ENCODE peak calls at places on chromosomes 16 and 17, in four cellular contexts. O is psoas muscle, M is nephron progenitor cell, X is fibroblast of villous mesenchyme. I is an unnamed sample.

GRCh38 chr17:82876602-82877391 is 37.0 kb upstream of the ZNF750 start:
- DNase-seq in M (peak), X (peak), O (peak), I (no peak)

GRCh38 chr16:2015117-2015946 is 4.3 kb upstream of the NPW start:
- DNase-seq in M (no peak), O (peak), X (peak), I (no peak)

GRCh38 chr16:4212934-4213296 is 29.0 kb downstream of the SRL start:
- DNase-seq in X (peak), M (no peak), O (peak), I (no peak)

GRCh38 chr16:83609178-83609577 is 198.6 kb upstream of the HSBP1 start:
- DNase-seq in X (peak), O (no peak), M (no peak), I (no peak)

GRCh38 chr17:63516910-63517824 is 6.0 kb upstream of the KCNH6 start:
- DNase-seq in O (no peak), M (no peak), X (peak), I (no peak)

GRCh38 chr16:82633964-82634600 is 7.3 kb downstream of the CDH13 start:
- DNase-seq in M (no peak), X (no peak), O (peak), I (no peak)

GRCh38 chr17:72477529-72477928 is 356.7 kb downstream of the SOX9 start:
- DNase-seq in M (no peak), O (no peak), X (no peak), I (no peak)

GRCh38 chr16:73052441-73053030 is 4.6 kb upstream of the ZFHX3 start:
- DNase-seq in O (no peak), X (no peak), M (no peak), I (no peak)

GRCh38 chr16:53985865-53986264 is 281.9 kb downstream of the FTO start:
- DNase-seq in M (no peak), O (no peak), X (peak), I (no peak)

GRCh38 chr16:87418216-87418615 is 26.1 kb downstream of the MAP1LC3B start:
- DNase-seq in X (no peak), O (no peak), M (no peak), I (no peak)

GRCh38 chr17:55654821-55655220 is 67.8 kb downstream of the TMEM100 start:
- DNase-seq in X (peak), O (no peak), M (no peak), I (no peak)

GRCh38 chr17:75081611-75082540 is 5.9 kb upstream of the SLC16A5 start:
- DNase-seq in O (no peak), M (no peak), X (no peak), I (no peak)

GRCh38 chr16:27313422-27314160 is at the start of gene IL4R:
- DNase-seq in M (peak), X (peak), O (peak), I (peak)

GRCh38 chr16:87201777-87202176 is 115.4 kb downstream of the C16orf95 start:
- DNase-seq in O (no peak), X (no peak), M (no peak), I (no peak)

GRCh38 chr17:74512624-74513084 is 18.6 kb downstream of the CD300LB start:
- DNase-seq in M (no peak), O (no peak), X (no peak), I (peak)

GRCh38 chr17:64920026-64920418 is 744 bp upstream of the LRRC37A3 start:
- DNase-seq in M (no peak), O (peak), X (peak), I (no peak)

GRCh38 chr17:64443086-64443760 is 5.7 kb upstream of the MILR1 start:
- DNase-seq in M (no peak), O (no peak), X (no peak), I (no peak)

GRCh38 chr16:4750896-4751295 is 16.1 kb downstream of the ZNF500 start:
- DNase-seq in M (no peak), O (no peak), X (no peak), I (no peak)

GRCh38 chr16:83215417-83216001 is 588.7 kb downstream of the CDH13 start:
- DNase-seq in O (no peak), X (peak), M (peak), I (peak)

GRCh38 chr16:67773099-67773498 is 33.3 kb downstream of the RANBP10 start:
- DNase-seq in O (no peak), X (no peak), M (no peak), I (no peak)

GRCh38 chr17:77907497-77908120 is 50.9 kb upstream of the TNRC6C start:
- DNase-seq in X (no peak), M (no peak), O (no peak), I (no peak)

GRCh38 chr17:44642861-44643260 is 13.4 kb upstream of the MEIOC start:
- DNase-seq in M (no peak), X (no peak), O (no peak), I (no peak)

GRCh38 chr16:72921106-72921505 is 126.8 kb downstream of the ZFHX3 start:
- DNase-seq in X (no peak), M (no peak), O (no peak), I (no peak)

GRCh38 chr16:65769055-65769465 is 597.4 kb upstream of the CDH5 start:
- DNase-seq in O (no peak), X (peak), M (no peak), I (no peak)

GRCh38 chr16:57386381-57386951 is 14.2 kb downstream of the CX3CL1 start:
- DNase-seq in O (no peak), X (peak), M (no peak), I (no peak)

GRCh38 chr16:22188595-22189442 is 17.3 kb upstream of the EEF2K start:
- DNase-seq in O (peak), M (peak), X (peak), I (peak)

GRCh38 chr16:23855010-23855409 is 19.2 kb downstream of the PRKCB start:
- DNase-seq in X (no peak), M (no peak), O (no peak), I (no peak)

GRCh38 chr16:81889896-81890634 is 111.0 kb downstream of the PLCG2 start:
- DNase-seq in X (peak), O (no peak), M (peak), I (peak)

GRCh38 chr17:72267601-72268000 is 146.8 kb downstream of the SOX9 start:
- DNase-seq in M (no peak), X (no peak), O (no peak), I (no peak)

GRCh38 chr16:56317998-56318912 is 107.1 kb downstream of the AMFR start:
- DNase-seq in X (peak), M (peak), O (peak), I (peak)

GRCh38 chr16:53744449-53744848 is 40.5 kb downstream of the FTO start:
- DNase-seq in M (no peak), X (no peak), O (no peak), I (peak)

GRCh38 chr16:76669288-76669687 is 392.1 kb downstream of the CNTNAP4 start:
- DNase-seq in O (no peak), M (no peak), X (no peak), I (no peak)

GRCh38 chr16:67917140-67917851 is 14.4 kb downstream of the CTRL start:
- DNase-seq in O (peak), M (no peak), X (no peak), I (no peak)

GRCh38 chr16:20167323-20167722 is 93.6 kb upstream of the GPR139 start:
- DNase-seq in O (no peak), M (no peak), X (no peak), I (no peak)

GRCh38 chr16:78075800-78076199 is 23.7 kb upstream of the WWOX start:
- DNase-seq in M (no peak), O (no peak), X (no peak), I (no peak)

GRCh38 chr16:3841729-3842508 is 38.6 kb downstream of the CREBBP start:
- DNase-seq in M (no peak), O (no peak), X (no peak), I (no peak)

GRCh38 chr17:73348018-73348823 is 36.4 kb upstream of the CDC42EP4 start:
- DNase-seq in X (no peak), M (no peak), O (peak), I (no peak)

GRCh38 chr17:17605747-17606083 is 14.2 kb upstream of the PEMT start:
- DNase-seq in M (no peak), X (peak), O (no peak), I (no peak)

GRCh38 chr17:40286473-40286872 is 1.2 kb upstream of the CDC6 start:
- DNase-seq in X (no peak), M (no peak), O (no peak), I (no peak)

GRCh38 chr17:40283662-40284061 is 4.0 kb upstream of the CDC6 start:
- DNase-seq in X (peak), O (no peak), M (no peak), I (peak)

GRCh38 chr17:40287159-40287493 is 553 bp upstream of the CDC6 start:
- DNase-seq in X (no peak), O (no peak), M (no peak), I (no peak)

GRCh38 chr17:40281663-40282062 is 6.0 kb upstream of the CDC6 start:
- DNase-seq in M (no peak), X (no peak), O (no peak), I (no peak)

DNA sequence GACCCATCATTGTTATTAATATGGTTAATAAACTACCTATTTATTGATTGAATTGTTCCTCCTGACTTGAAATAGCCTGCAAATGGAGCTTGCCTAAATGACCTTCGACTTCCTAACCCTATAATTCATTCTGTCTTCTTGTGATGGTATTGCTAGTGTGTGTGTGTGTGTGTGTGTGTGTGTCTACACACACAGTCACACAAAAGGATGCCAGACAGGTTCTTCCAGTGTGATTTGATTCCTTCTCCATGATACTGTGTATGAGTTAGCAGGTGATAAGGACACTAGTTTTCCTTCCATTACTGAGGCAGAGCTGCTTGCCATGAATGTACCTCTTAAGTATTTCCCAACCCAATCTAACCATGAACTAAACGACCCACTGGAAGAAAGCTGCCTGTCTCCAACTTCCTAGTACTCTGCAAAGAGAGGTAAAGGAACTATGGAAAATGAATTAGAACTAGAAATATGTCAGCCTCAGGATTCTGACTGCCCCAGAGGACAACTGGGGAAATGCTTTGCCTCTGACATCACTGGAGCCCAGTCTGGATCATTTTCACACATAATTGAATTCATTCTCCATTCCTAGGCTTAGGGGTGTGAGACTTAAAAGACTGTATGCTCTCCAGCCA is 3.5 kb upstream of the CDC6 start:
- DNase-seq in X (peak), M (no peak), O (no peak), I (no peak)
- TF ChIP-seq CTCF in X (peak), M (no peak), O (peak), I (no peak)

DNA sequence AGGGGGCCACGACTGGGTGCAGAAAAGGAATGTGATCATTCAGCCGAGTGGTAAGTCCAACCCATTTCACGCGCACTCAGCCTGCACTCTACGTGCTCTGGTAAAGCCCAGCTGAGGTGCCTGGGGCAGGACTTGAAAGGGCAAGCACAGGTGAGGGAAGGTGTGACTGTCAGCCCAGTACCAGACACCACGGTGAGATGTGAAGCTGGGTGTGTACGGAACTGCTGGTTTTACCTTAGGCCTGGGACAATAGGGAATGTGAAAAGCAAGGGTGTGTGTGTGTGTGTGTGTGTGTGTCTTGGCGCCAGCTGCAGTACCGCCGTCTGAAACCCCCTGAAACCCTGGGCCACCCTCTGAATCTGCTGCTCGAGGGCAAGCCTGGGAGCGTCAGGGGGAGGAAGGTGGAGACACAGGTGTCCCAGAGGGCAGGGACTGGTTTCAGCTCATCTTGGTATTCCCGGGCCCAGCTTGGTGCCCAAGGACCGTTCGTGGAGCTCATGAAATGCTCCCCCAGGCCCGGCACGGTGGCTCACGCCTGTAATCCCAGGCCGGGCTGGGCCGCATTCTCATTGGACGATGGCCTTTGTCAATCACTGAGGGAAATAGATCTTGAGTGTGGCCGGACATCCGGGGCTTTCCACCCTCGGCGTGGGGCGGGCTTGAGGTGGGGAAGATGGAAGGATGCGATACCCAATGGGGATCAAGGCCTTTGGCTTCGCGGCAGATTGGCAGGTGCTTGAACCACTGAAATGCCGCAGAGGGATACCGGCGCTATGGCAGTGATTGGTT is 27.8 kb upstream of the ST6GALNAC1 start:
- DNase-seq in O (peak), X (peak), M (peak), I (peak)
- TF ChIP-seq CTCF in O (no peak), X (no peak), M (no peak), I (no peak)

GRCh38 chr17:31835984-31836383 is 23.1 kb downstream of the COPRS start:
- DNase-seq in X (no peak), O (no peak), M (no peak), I (no peak)

GRCh38 chr17:31830971-31831755 is 27.9 kb downstream of the COPRS start:
- DNase-seq in M (no peak), X (peak), O (no peak), I (no peak)

GRCh38 chr17:31838641-31839225 is 20.3 kb downstream of the COPRS start:
- DNase-seq in O (no peak), X (no peak), M (no peak), I (no peak)

GRCh38 chr17:31832748-31833147 is 26.3 kb downstream of the COPRS start:
- DNase-seq in O (no peak), X (no peak), M (no peak), I (no peak)

DNA sequence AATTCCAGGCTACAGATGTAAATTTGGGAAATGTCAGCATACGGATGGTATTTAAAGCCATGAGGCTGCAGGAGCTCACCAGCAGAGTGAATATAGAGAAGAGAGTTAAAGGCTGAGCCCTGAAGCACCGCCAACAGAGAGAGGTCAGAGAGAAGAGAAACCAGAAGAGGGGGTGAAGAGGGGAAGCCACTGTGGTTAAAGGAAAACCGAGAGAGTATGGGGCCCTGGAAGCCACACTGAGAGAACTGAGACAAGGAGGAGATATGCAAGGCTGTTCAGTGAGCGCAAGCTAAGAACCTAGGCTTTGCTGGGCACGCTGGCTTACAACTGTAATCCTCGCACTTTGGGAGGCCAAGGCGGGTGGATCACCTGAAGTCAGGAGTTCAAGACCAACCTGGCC is 24.6 kb downstream of the COPRS start:
- DNase-seq in O (no peak), X (no peak), M (no peak), I (peak)
- TF ChIP-seq CTCF in O (no peak), X (no peak), M (no peak), I (no peak)

GRCh38 chr16:25575363-25575762 is 116.4 kb upstream of the HS3ST4 start:
- DNase-seq in M (no peak), O (no peak), X (no peak), I (no peak)
- TF ChIP-seq CTCF in M (no peak), O (no peak), X (no peak), I (no peak)

DNA sequence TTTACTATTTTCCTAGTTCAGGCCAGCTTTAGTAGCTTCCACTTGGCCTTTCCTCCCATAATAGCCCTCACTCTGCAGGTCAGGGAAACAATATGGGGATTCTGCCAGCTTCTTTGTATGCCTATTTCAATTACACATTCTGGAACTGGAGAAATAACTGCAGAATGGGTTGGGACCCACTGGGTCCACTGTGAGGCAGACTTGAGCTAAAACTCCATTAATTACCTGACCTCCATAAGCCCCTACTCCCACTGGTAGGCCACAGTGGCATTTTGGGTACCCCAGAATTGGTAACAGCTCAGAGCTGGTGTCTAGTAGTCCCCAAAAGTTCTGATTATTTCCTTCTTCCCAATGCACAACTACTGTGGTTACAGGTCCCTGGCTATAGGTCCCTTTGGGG is 16.7 kb upstream of the TENT4B start:
- DNase-seq in O (no peak), X (no peak), M (no peak), I (no peak)
- TF ChIP-seq CTCF in O (no peak), X (peak), M (no peak), I (peak)

DNA sequence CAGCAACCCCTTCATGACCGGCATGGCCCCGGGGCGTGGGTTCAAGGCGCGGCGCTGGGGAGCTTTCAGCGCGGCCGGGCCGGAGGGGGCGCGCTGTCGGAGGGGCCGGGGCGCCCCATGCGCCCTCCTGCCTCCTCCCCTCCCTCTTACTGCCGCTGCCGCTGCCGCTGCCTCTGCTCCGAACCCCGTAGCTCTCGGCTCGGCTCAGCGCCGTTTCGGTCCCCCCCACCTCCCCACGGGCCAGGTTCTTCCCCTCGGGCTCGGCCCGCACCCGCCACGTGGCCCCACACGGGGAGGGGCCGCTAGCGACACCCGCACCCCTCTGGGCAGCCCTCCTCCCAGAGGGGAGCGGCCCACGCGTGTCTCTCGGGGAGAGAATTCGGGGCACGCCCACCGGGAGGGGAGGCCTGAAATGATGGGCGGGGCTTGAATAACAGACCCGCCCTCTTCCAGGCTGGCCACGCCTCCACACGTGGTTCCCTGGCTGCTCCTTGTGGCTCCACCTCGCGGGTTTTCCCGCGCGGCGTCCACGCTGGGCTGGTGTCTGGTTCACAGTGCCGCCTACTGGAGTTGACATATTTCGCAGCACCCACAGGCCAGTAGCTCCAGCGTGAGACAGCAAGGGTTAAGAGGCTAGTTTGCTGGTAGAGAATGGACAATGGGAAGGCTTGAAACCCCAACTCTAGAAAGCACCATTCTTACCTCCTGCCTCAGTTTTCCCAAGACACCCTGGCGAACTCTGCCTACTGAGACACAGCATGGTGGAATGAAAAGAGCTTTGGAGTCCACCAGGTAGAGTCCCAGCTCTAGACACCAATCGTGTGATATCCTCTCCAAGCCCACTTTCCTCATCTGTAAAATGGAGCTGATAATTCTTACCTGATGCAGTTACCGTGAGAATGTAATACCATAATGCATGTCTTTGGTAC is at the start of gene KCNH4:
- DNase-seq in X (peak), M (peak), O (peak), I (peak)
- TF ChIP-seq CTCF in X (peak), M (no peak), O (peak), I (peak)

GRCh38 chr16:89575247-89576172 is at the start of gene CPNE7:
- DNase-seq in X (no peak), M (peak), O (peak), I (peak)

GRCh38 chr16:89573826-89574680 is 1.5 kb upstream of the CPNE7 start:
- DNase-seq in O (no peak), X (no peak), M (no peak), I (no peak)

GRCh38 chr16:89572478-89573205 is 2.9 kb upstream of the CPNE7 start:
- DNase-seq in X (no peak), M (no peak), O (no peak), I (no peak)

GRCh38 chr16:89576173-89577054 is 856 bp downstream of the CPNE7 start:
- DNase-seq in M (no peak), X (no peak), O (no peak), I (no peak)

GRCh38 chr16:89574681-89575246 is 794 bp upstream of the CPNE7 start:
- DNase-seq in O (no peak), X (peak), M (peak), I (peak)
- TF ChIP-seq CTCF in O (peak), X (peak), M (peak), I (peak)

GRCh38 chr17:46002311-46002972 is 3.4 kb downstream of the STH start:
- DNase-seq in X (peak), M (peak), O (peak), I (peak)

GRCh38 chr17:46003907-46004748 is 5.1 kb downstream of the STH start:
- DNase-seq in O (peak), M (no peak), X (peak), I (no peak)

GRCh38 chr17:46001390-46002310 is 2.6 kb downstream of the STH start:
- DNase-seq in M (no peak), O (no peak), X (no peak), I (no peak)

GRCh38 chr17:46000757-46001156 is 1.7 kb downstream of the STH start:
- DNase-seq in M (no peak), O (no peak), X (no peak), I (no peak)

GRCh38 chr17:46002973-46003316 is 3.9 kb downstream of the STH start:
- DNase-seq in M (no peak), O (no peak), X (no peak), I (no peak)
- TF ChIP-seq CTCF in M (no peak), O (no peak), X (no peak), I (no peak)